ENCODE peak calls at places on chromosomes 5 and 9, in nine cellular contexts. One of them, this sample, is unnamed. For H3K27me3, the result is how much of the 10 kb centered on the place peaks cover.

GRCh38 chr5:14277407-14278320 is 134.5 kb downstream of the TRIO start:
- DNase-seq in tibial artery: no peak
- DNase-seq in breast epithelium: no peak
- DNase-seq in mammary epithelial cell: no peak
- DNase-seq in astrocyte: no peak
- DNase-seq in CD8-positive, alpha-beta memory T cell: no peak
- DNase-seq in fibroblast of lung: no peak
- DNase-seq in cardiac muscle cell: no peak
- DNase-seq in transverse colon: no peak
- DNase-seq in this sample: no peak

GRCh38 chr5:138942066-138942465 is 66.9 kb upstream of the LRRTM2 start:
- DNase-seq in tibial artery: no peak
- DNase-seq in breast epithelium: no peak
- DNase-seq in mammary epithelial cell: no peak
- DNase-seq in astrocyte: no peak
- DNase-seq in CD8-positive, alpha-beta memory T cell: no peak
- DNase-seq in fibroblast of lung: no peak
- DNase-seq in cardiac muscle cell: no peak
- DNase-seq in transverse colon: no peak
- DNase-seq in this sample: no peak

GRCh38 chr9:132546148-132547051 is 36.0 kb upstream of the BARHL1 start:
- DNase-seq in tibial artery: no peak
- DNase-seq in breast epithelium: no peak
- DNase-seq in mammary epithelial cell: no peak
- DNase-seq in astrocyte: peak
- DNase-seq in CD8-positive, alpha-beta memory T cell: no peak
- DNase-seq in fibroblast of lung: peak
- DNase-seq in cardiac muscle cell: peak
- DNase-seq in transverse colon: no peak
- DNase-seq in this sample: peak

GRCh38 chr5:158020555-158021418 is 161.8 kb upstream of the CLINT1 start:
- DNase-seq in tibial artery: no peak
- DNase-seq in breast epithelium: no peak
- DNase-seq in mammary epithelial cell: no peak
- DNase-seq in astrocyte: no peak
- DNase-seq in CD8-positive, alpha-beta memory T cell: no peak
- DNase-seq in fibroblast of lung: no peak
- DNase-seq in cardiac muscle cell: peak
- DNase-seq in transverse colon: no peak
- DNase-seq in this sample: no peak

GRCh38 chr5:176847726-176848290 is 37.4 kb downstream of the UNC5A start:
- DNase-seq in tibial artery: no peak
- DNase-seq in breast epithelium: no peak
- DNase-seq in mammary epithelial cell: no peak
- DNase-seq in astrocyte: no peak
- DNase-seq in CD8-positive, alpha-beta memory T cell: no peak
- DNase-seq in fibroblast of lung: no peak
- DNase-seq in cardiac muscle cell: no peak
- DNase-seq in transverse colon: no peak
- DNase-seq in this sample: no peak

GRCh38 chr5:149062371-149063016 is 368 bp downstream of the SH3TC2 start:
- DNase-seq in tibial artery: peak
- DNase-seq in breast epithelium: no peak
- DNase-seq in mammary epithelial cell: peak
- DNase-seq in astrocyte: peak
- DNase-seq in CD8-positive, alpha-beta memory T cell: no peak
- DNase-seq in fibroblast of lung: peak
- DNase-seq in cardiac muscle cell: peak
- DNase-seq in transverse colon: peak
- DNase-seq in this sample: peak

GRCh38 chr9:6609499-6610016 is 36.0 kb downstream of the GLDC start:
- DNase-seq in tibial artery: no peak
- DNase-seq in breast epithelium: no peak
- DNase-seq in mammary epithelial cell: no peak
- DNase-seq in astrocyte: no peak
- DNase-seq in CD8-positive, alpha-beta memory T cell: no peak
- DNase-seq in fibroblast of lung: no peak
- DNase-seq in cardiac muscle cell: no peak
- DNase-seq in transverse colon: no peak
- DNase-seq in this sample: no peak

GRCh38 chr5:15105799-15106393 is 234.3 kb upstream of the ANKH start:
- DNase-seq in tibial artery: no peak
- DNase-seq in breast epithelium: no peak
- DNase-seq in mammary epithelial cell: peak
- DNase-seq in astrocyte: peak
- DNase-seq in CD8-positive, alpha-beta memory T cell: no peak
- DNase-seq in fibroblast of lung: peak
- DNase-seq in cardiac muscle cell: peak
- DNase-seq in transverse colon: peak
- DNase-seq in this sample: peak

GRCh38 chr5:53276825-53277224 is 167.3 kb upstream of the MOCS2 start:
- DNase-seq in tibial artery: no peak
- DNase-seq in breast epithelium: no peak
- DNase-seq in mammary epithelial cell: no peak
- DNase-seq in astrocyte: no peak
- DNase-seq in CD8-positive, alpha-beta memory T cell: no peak
- DNase-seq in fibroblast of lung: peak
- DNase-seq in cardiac muscle cell: peak
- DNase-seq in transverse colon: no peak
- DNase-seq in this sample: no peak

GRCh38 chr9:112777914-112778313 is 27.4 kb downstream of the SNX30 start:
- DNase-seq in tibial artery: no peak
- DNase-seq in breast epithelium: no peak
- DNase-seq in mammary epithelial cell: peak
- DNase-seq in astrocyte: peak
- DNase-seq in CD8-positive, alpha-beta memory T cell: no peak
- DNase-seq in fibroblast of lung: no peak
- DNase-seq in cardiac muscle cell: no peak
- DNase-seq in transverse colon: no peak
- DNase-seq in this sample: no peak

GRCh38 chr5:151208481-151208914 is 15.4 kb downstream of the CCDC69 start:
- DNase-seq in tibial artery: peak
- DNase-seq in breast epithelium: no peak
- DNase-seq in mammary epithelial cell: no peak
- DNase-seq in astrocyte: no peak
- DNase-seq in CD8-positive, alpha-beta memory T cell: no peak
- DNase-seq in fibroblast of lung: no peak
- DNase-seq in cardiac muscle cell: peak
- DNase-seq in transverse colon: no peak
- DNase-seq in this sample: no peak

GRCh38 chr5:75020016-75020656 is 32.2 kb downstream of the GCNT4 start:
- DNase-seq in tibial artery: no peak
- DNase-seq in breast epithelium: no peak
- DNase-seq in mammary epithelial cell: no peak
- DNase-seq in astrocyte: no peak
- DNase-seq in CD8-positive, alpha-beta memory T cell: no peak
- DNase-seq in fibroblast of lung: no peak
- DNase-seq in cardiac muscle cell: no peak
- DNase-seq in transverse colon: peak
- DNase-seq in this sample: no peak

GRCh38 chr5:68450245-68450852 is 234.8 kb downstream of the PIK3R1 start:
- DNase-seq in tibial artery: no peak
- DNase-seq in breast epithelium: no peak
- DNase-seq in mammary epithelial cell: peak
- DNase-seq in astrocyte: peak
- DNase-seq in CD8-positive, alpha-beta memory T cell: no peak
- DNase-seq in fibroblast of lung: peak
- DNase-seq in cardiac muscle cell: peak
- DNase-seq in transverse colon: no peak
- DNase-seq in this sample: no peak

GRCh38 chr5:62431735-62432617 is 19.4 kb downstream of the IPO11 start:
- DNase-seq in tibial artery: peak
- DNase-seq in breast epithelium: no peak
- DNase-seq in mammary epithelial cell: no peak
- DNase-seq in astrocyte: no peak
- DNase-seq in CD8-positive, alpha-beta memory T cell: no peak
- DNase-seq in fibroblast of lung: peak
- DNase-seq in cardiac muscle cell: peak
- DNase-seq in transverse colon: peak
- DNase-seq in this sample: no peak

GRCh38 chr5:171598279-171599152 is 179.1 kb downstream of the FGF18 start:
- DNase-seq in tibial artery: no peak
- DNase-seq in breast epithelium: no peak
- DNase-seq in mammary epithelial cell: no peak
- DNase-seq in astrocyte: no peak
- DNase-seq in CD8-positive, alpha-beta memory T cell: no peak
- DNase-seq in fibroblast of lung: no peak
- DNase-seq in cardiac muscle cell: no peak
- DNase-seq in transverse colon: no peak
- DNase-seq in this sample: no peak
- H3K4me3 ChIP-seq in tibial artery: no peak
- H3K4me3 ChIP-seq in breast epithelium: no peak
- H3K4me3 ChIP-seq in mammary epithelial cell: no peak
- H3K4me3 ChIP-seq in astrocyte: no peak
- H3K4me3 ChIP-seq in CD8-positive, alpha-beta memory T cell: no peak
- H3K4me3 ChIP-seq in fibroblast of lung: no peak
- H3K4me3 ChIP-seq in cardiac muscle cell: no peak
- H3K4me3 ChIP-seq in transverse colon: no peak
- H3K4me3 ChIP-seq in this sample: no peak

DNA sequence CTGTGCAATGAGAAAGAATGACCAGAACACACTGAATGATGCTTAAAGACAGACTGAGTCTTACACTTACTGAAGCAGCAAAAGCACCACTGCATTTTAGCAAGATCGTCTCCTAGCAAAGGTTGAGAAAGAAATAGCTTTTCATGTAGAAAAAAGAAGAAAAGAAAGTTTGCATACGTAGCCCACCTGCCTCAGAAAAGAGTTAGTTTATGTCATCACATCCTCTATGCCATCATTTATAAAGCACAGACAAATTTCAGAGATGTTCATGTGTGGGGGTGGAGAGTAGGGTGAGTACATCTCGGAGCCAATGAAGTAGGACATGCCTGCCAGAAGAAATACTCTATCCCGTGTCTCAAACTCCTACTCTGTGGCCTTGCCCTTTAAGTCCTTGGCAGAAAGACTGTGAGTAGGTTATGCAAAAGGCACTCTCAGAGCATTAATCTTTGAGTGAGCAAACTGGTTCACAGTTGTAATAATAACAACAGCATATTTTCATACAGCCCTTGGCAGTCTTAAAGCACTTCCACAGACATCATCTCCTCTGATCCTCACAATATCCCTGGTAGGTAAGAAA is 22.4 kb downstream of the NRG2 start:
- DNase-seq in tibial artery: no peak
- DNase-seq in breast epithelium: no peak
- DNase-seq in mammary epithelial cell: no peak
- DNase-seq in astrocyte: no peak
- DNase-seq in CD8-positive, alpha-beta memory T cell: no peak
- DNase-seq in fibroblast of lung: no peak
- DNase-seq in cardiac muscle cell: no peak
- DNase-seq in transverse colon: no peak
- DNase-seq in this sample: no peak
- H3K27me3 ChIP-seq in tibial artery: under half
- H3K27me3 ChIP-seq in breast epithelium: under half
- H3K27me3 ChIP-seq in mammary epithelial cell: under half
- H3K27me3 ChIP-seq in astrocyte: under half
- H3K27me3 ChIP-seq in CD8-positive, alpha-beta memory T cell: under half
- H3K27me3 ChIP-seq in fibroblast of lung: under half
- H3K27me3 ChIP-seq in cardiac muscle cell: under half
- H3K27me3 ChIP-seq in transverse colon: under half
- H3K27me3 ChIP-seq in this sample: under half

GRCh38 chr9:19102631-19103345 is at the start of gene HAUS6:
- DNase-seq in tibial artery: peak
- DNase-seq in breast epithelium: peak
- DNase-seq in mammary epithelial cell: peak
- DNase-seq in astrocyte: peak
- DNase-seq in CD8-positive, alpha-beta memory T cell: peak
- DNase-seq in fibroblast of lung: peak
- DNase-seq in cardiac muscle cell: peak
- DNase-seq in transverse colon: peak
- DNase-seq in this sample: peak

GRCh38 chr9:19104528-19105282 is 2.0 kb upstream of the HAUS6 start:
- DNase-seq in tibial artery: no peak
- DNase-seq in breast epithelium: no peak
- DNase-seq in mammary epithelial cell: peak
- DNase-seq in astrocyte: no peak
- DNase-seq in CD8-positive, alpha-beta memory T cell: no peak
- DNase-seq in fibroblast of lung: no peak
- DNase-seq in cardiac muscle cell: no peak
- DNase-seq in transverse colon: no peak
- DNase-seq in this sample: no peak

GRCh38 chr9:19102181-19102630 is 498 bp downstream of the HAUS6 start:
- DNase-seq in tibial artery: no peak
- DNase-seq in breast epithelium: no peak
- DNase-seq in mammary epithelial cell: peak
- DNase-seq in astrocyte: no peak
- DNase-seq in CD8-positive, alpha-beta memory T cell: peak
- DNase-seq in fibroblast of lung: no peak
- DNase-seq in cardiac muscle cell: peak
- DNase-seq in transverse colon: peak
- DNase-seq in this sample: no peak

DNA sequence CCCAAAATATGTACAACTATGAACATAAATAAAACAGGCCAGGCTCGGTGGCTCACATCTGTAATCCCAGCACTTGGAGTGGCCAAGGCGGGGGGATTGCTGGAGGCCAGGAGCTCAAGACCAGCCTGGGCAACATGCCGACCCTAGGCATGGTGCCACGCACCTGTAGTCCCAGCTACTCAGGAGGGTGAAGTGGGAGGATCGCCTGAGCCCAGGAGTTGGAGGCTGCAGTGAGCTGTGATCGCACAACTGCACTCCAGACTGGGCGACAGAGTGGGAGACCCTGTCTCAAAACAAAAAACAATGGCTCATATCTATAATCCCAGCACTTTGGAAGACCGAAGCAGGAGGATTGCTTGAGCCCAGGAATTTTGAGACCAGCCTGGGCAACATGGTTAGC is 1.5 kb downstream of the HAUS6 start:
- DNase-seq in tibial artery: no peak
- DNase-seq in breast epithelium: no peak
- DNase-seq in mammary epithelial cell: no peak
- DNase-seq in astrocyte: no peak
- DNase-seq in CD8-positive, alpha-beta memory T cell: no peak
- DNase-seq in fibroblast of lung: no peak
- DNase-seq in cardiac muscle cell: no peak
- DNase-seq in transverse colon: no peak
- DNase-seq in this sample: no peak
- H3K4me3 ChIP-seq in tibial artery: no peak
- H3K4me3 ChIP-seq in breast epithelium: no peak
- H3K4me3 ChIP-seq in mammary epithelial cell: peak
- H3K4me3 ChIP-seq in astrocyte: peak
- H3K4me3 ChIP-seq in CD8-positive, alpha-beta memory T cell: no peak
- H3K4me3 ChIP-seq in fibroblast of lung: peak
- H3K4me3 ChIP-seq in cardiac muscle cell: no peak
- H3K4me3 ChIP-seq in transverse colon: no peak
- H3K4me3 ChIP-seq in this sample: peak

GRCh38 chr9:19969721-19970120 is 180.9 kb upstream of the SLC24A2 start:
- DNase-seq in tibial artery: no peak
- DNase-seq in breast epithelium: no peak
- DNase-seq in mammary epithelial cell: peak
- DNase-seq in astrocyte: peak
- DNase-seq in CD8-positive, alpha-beta memory T cell: no peak
- DNase-seq in fibroblast of lung: no peak
- DNase-seq in cardiac muscle cell: peak
- DNase-seq in transverse colon: no peak
- DNase-seq in this sample: no peak

GRCh38 chr9:19965336-19965735 is 176.5 kb upstream of the SLC24A2 start:
- DNase-seq in tibial artery: no peak
- DNase-seq in breast epithelium: no peak
- DNase-seq in mammary epithelial cell: no peak
- DNase-seq in astrocyte: peak
- DNase-seq in CD8-positive, alpha-beta memory T cell: no peak
- DNase-seq in fibroblast of lung: peak
- DNase-seq in cardiac muscle cell: peak
- DNase-seq in transverse colon: no peak
- DNase-seq in this sample: peak

GRCh38 chr9:19967567-19968459 is 179.0 kb upstream of the SLC24A2 start:
- DNase-seq in tibial artery: no peak
- DNase-seq in breast epithelium: no peak
- DNase-seq in mammary epithelial cell: no peak
- DNase-seq in astrocyte: no peak
- DNase-seq in CD8-positive, alpha-beta memory T cell: no peak
- DNase-seq in fibroblast of lung: no peak
- DNase-seq in cardiac muscle cell: no peak
- DNase-seq in transverse colon: no peak
- DNase-seq in this sample: no peak
- H3K27me3 ChIP-seq in tibial artery: under half
- H3K27me3 ChIP-seq in breast epithelium: under half
- H3K27me3 ChIP-seq in mammary epithelial cell: under half
- H3K27me3 ChIP-seq in astrocyte: under half
- H3K27me3 ChIP-seq in CD8-positive, alpha-beta memory T cell: under half
- H3K27me3 ChIP-seq in fibroblast of lung: under half
- H3K27me3 ChIP-seq in cardiac muscle cell: under half
- H3K27me3 ChIP-seq in transverse colon: under half
- H3K27me3 ChIP-seq in this sample: under half

This sample was measured in brain microvascular endothelial cell.